ENCODE peak calls at places on chromosomes 16 and 17, in seven cellular contexts. O is foreskin fibroblast, E is stomach, Q is fibroblast of mammary gland, X is endothelial cell of umbilical vein, R is PC-9, N is kidney epithelial cell. Z is an unnamed sample.
A peak's percentile ranks its signal among the peaks of the same experiment; 100 is the strongest.

GRCh38 chr17:61444075-61444474 is 8.1 kb upstream of the TBX4 start:
- DNase-seq in O (no peak), E (no peak), Q (no peak), X (no peak), R (no peak), N (no peak), Z (no peak)

GRCh38 chr16:49675417-49675816 is 180.5 kb downstream of the ZNF423 start:
- DNase-seq in O (peak; percentile 61), E (no peak), Q (no peak), X (no peak), R (no peak), N (no peak), Z (no peak)

GRCh38 chr17:76537578-76538280 is at the start of gene CYGB:
- DNase-seq in O (no peak), E (no peak), Q (no peak), X (no peak), R (no peak), N (no peak), Z (peak; percentile 88)

GRCh38 chr17:31415640-31416502 is 24.4 kb downstream of the RAB11FIP4 start:
- DNase-seq in O (no peak), E (no peak), Q (no peak), X (no peak), R (no peak), N (no peak), Z (no peak)

GRCh38 chr16:74608944-74609343 is 2.0 kb upstream of the GLG1 start:
- DNase-seq in O (no peak), E (no peak), Q (no peak), X (no peak), R (no peak), N (no peak), Z (no peak)

GRCh38 chr17:43661699-43662431 is at the start of gene MEOX1:
- DNase-seq in O (peak; percentile 66), E (no peak), Q (peak; percentile 79), X (no peak), R (peak; percentile 63), N (peak; percentile 39), Z (peak; percentile 64)

GRCh38 chr16:1100084-1100800 is 4.2 kb upstream of the C1QTNF8 start:
- DNase-seq in O (no peak), E (no peak), Q (no peak), X (no peak), R (no peak), N (no peak), Z (no peak)

GRCh38 chr16:62353355-62353754 is 317.1 kb upstream of the CDH8 start:
- DNase-seq in O (no peak), E (no peak), Q (no peak), X (no peak), R (no peak), N (no peak), Z (no peak)

GRCh38 chr16:15857779-15858560 is 1.1 kb upstream of the MYH11 start:
- DNase-seq in O (peak; percentile 45), E (peak; percentile 27), Q (no peak), X (peak; percentile 22), R (no peak), N (no peak), Z (peak; percentile 9)

GRCh38 chr17:12522743-12523181 is 142.9 kb upstream of the MYOCD start:
- DNase-seq in O (peak; percentile 67), E (peak; percentile 49), Q (peak; percentile 11), X (no peak), R (no peak), N (peak; percentile 70), Z (peak; percentile 51)

GRCh38 chr16:54361813-54362212 is 75.2 kb upstream of the IRX3 start:
- DNase-seq in O (no peak), E (no peak), Q (no peak), X (no peak), R (no peak), N (no peak), Z (no peak)

GRCh38 chr17:73474370-73474988 is 162.7 kb upstream of the CDC42EP4 start:
- DNase-seq in O (peak; percentile 65), E (peak; percentile 79), Q (peak; percentile 77), X (peak; percentile 4), R (no peak), N (no peak), Z (peak; percentile 65)

GRCh38 chr16:88387941-88388627 is 5.3 kb downstream of the ZNF469 start:
- DNase-seq in O (no peak), E (peak; percentile 92), Q (no peak), X (peak; percentile 10), R (peak; percentile 92), N (peak; percentile 68), Z (peak; percentile 29)

GRCh38 chr16:86117756-86118155 is 218.8 kb downstream of the IRF8 start:
- DNase-seq in O (peak; percentile 19), E (no peak), Q (peak; percentile 27), X (no peak), R (no peak), N (no peak), Z (no peak)

GRCh38 chr17:48052956-48053757 is 5.0 kb downstream of the NFE2L1 start:
- DNase-seq in O (peak; percentile 61), E (peak; percentile 39), Q (peak; percentile 52), X (peak; percentile 63), R (peak; percentile 12), N (no peak), Z (peak; percentile 75)

GRCh38 chr17:31318298-31319190 is 2.9 kb downstream of the EVI2A start:
- DNase-seq in O (peak; percentile 54), E (peak; percentile 35), Q (peak; percentile 96), X (peak; percentile 4), R (no peak), N (no peak), Z (peak; percentile 87)

GRCh38 chr17:57677301-57677700 is 67.8 kb downstream of the CCDC182 start:
- DNase-seq in O (no peak), E (no peak), Q (no peak), X (no peak), R (no peak), N (no peak), Z (no peak)

GRCh38 chr16:10961231-10961630 is 16.9 kb downstream of the CLEC16A start:
- DNase-seq in O (peak; percentile 94), E (no peak), Q (peak; percentile 92), X (no peak), R (no peak), N (no peak), Z (peak; percentile 70)

GRCh38 chr17:29341726-29342125 is 47.8 kb upstream of the NUFIP2 start:
- DNase-seq in O (peak; percentile 50), E (no peak), Q (peak; percentile 47), X (no peak), R (no peak), N (no peak), Z (peak; percentile 20)

GRCh38 chr16:89140981-89141883 is 30.3 kb upstream of the CDH15 start:
- DNase-seq in O (no peak), E (no peak), Q (no peak), X (no peak), R (no peak), N (no peak), Z (no peak)

GRCh38 chr16:81497690-81498089 is 53.1 kb downstream of the CMIP start:
- DNase-seq in O (no peak), E (no peak), Q (no peak), X (no peak), R (no peak), N (no peak), Z (no peak)

GRCh38 chr16:56300901-56301351 is 109.6 kb downstream of the GNAO1 start:
- DNase-seq in O (no peak), E (no peak), Q (no peak), X (no peak), R (no peak), N (no peak), Z (peak; percentile 27)

GRCh38 chr17:81040791-81041337 is 5.9 kb downstream of the BAIAP2 start:
- DNase-seq in O (no peak), E (no peak), Q (peak; percentile 33), X (no peak), R (no peak), N (no peak), Z (peak; percentile 19)

GRCh38 chr16:58508671-58509251 is 6.6 kb upstream of the SETD6 start:
- DNase-seq in O (no peak), E (no peak), Q (no peak), X (no peak), R (no peak), N (no peak), Z (no peak)

GRCh38 chr17:77429735-77429984 is 288.9 kb downstream of the SEC14L1 start:
- DNase-seq in O (no peak), E (no peak), Q (no peak), X (no peak), R (no peak), N (no peak), Z (no peak)

GRCh38 chr17:29358421-29358820 is 31.7 kb upstream of the TAOK1 start:
- DNase-seq in O (peak; percentile 45), E (no peak), Q (no peak), X (no peak), R (no peak), N (no peak), Z (peak; percentile 17)

GRCh38 chr17:35486920-35487727 is 38.6 kb upstream of the SLFN13 start:
- DNase-seq in O (peak; percentile 78), E (peak; percentile 52), Q (peak; percentile 80), X (peak; percentile 11), R (no peak), N (peak; percentile 18), Z (peak; percentile 71)

GRCh38 chr17:32943647-32944191 is 15.8 kb downstream of the TMEM98 start:
- DNase-seq in O (peak; percentile 84), E (no peak), Q (peak; percentile 71), X (no peak), R (no peak), N (no peak), Z (peak; percentile 67)

GRCh38 chr16:67653131-67654068 is 6.7 kb downstream of the ACD start:
- DNase-seq in O (peak; percentile 48), E (no peak), Q (no peak), X (no peak), R (no peak), N (no peak), Z (no peak)
- H3K4me3 ChIP-seq in O (peak overlapping the region; percentile 50), E (peak overlapping the region; percentile 35), Q (peak overlapping the region; percentile 35), X (peak overlapping the region; percentile 31), R (peak overlapping the region; percentile 45), N (peak overlapping the region; percentile 29), Z (peak overlapping the region; percentile 46)

DNA sequence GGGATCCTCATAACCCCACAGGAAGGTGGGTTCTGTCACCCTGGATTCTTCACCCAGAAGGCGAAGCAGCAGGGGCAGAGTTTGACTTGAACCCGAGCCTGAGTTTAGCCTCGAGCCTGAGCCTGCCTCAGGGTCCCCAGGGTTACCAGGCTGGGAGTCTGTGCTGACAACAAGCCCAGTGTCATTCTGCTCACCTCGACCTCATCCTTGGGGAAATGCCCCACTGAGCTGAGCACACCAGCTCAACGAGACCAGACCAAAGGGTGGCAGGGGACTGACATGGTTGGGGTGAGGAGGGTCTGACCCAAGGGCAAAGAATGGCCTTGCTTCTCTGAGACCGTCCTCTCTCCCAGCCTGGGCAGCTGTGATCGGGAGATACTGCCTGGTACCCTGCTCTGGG is 20.2 kb downstream of the CACNG4 start:
- DNase-seq in O (no peak), E (no peak), Q (no peak), X (no peak), R (no peak), N (no peak), Z (no peak)
- TF ChIP-seq CTCF in O (no peak), E (no peak), Q (no peak), X (no peak), R (no peak), N (no peak), Z (no peak)

GRCh38 chr16:28609631-28610594 is at the start of gene SULT1A1:
- DNase-seq in O (no peak), E (peak; percentile 92), Q (no peak), X (no peak), R (peak; percentile 85), N (no peak), Z (peak; percentile 6)
- H3K4me3 ChIP-seq in O (no peak within 1 kb of the TSS), E (peak within 1 kb of the TSS; percentile 33), Q (no peak within 1 kb of the TSS), X (no peak within 1 kb of the TSS), R (peak within 1 kb of the TSS; percentile 26), N (no peak within 1 kb of the TSS), Z (peak within 1 kb of the TSS; percentile 33)

GRCh38 chr17:67157732-67158639 is 87.0 kb downstream of the HELZ start:
- DNase-seq in O (peak; percentile 57), E (no peak), Q (peak; percentile 69), X (peak; percentile 16), R (no peak), N (no peak), Z (peak; percentile 76)
- TF ChIP-seq CTCF in O (peak; percentile 48), E (no peak), Q (peak; percentile 44), X (no peak), R (peak; percentile 46), N (no peak), Z (peak; percentile 24)

Z was measured in cardiac fibroblast.